ENCODE peak calls at places on chromosomes 6 and 20, in five cellular contexts. F, W, C, G and I are unnamed samples.

GRCh38 chr6:113599444-113599843 is 257.7 kb upstream of the MARCKS start:
- DNase-seq in W (no peak), F (peak; percentile 14), G (no peak), C (no peak), I (no peak)

GRCh38 chr6:126033696-126034095 is 47.4 kb downstream of the TRMT11 start:
- DNase-seq in W (peak; percentile 32), C (peak; percentile 72), G (no peak), F (peak; percentile 65), I (peak; percentile 71)

GRCh38 chr6:6972456-6972855 is 135.3 kb upstream of the RREB1 start:
- DNase-seq in C (peak; percentile 77), F (no peak), W (no peak), G (no peak), I (no peak)

GRCh38 chr20:33874129-33874528 is 63.0 kb downstream of the CHMP4B start:
- DNase-seq in C (no peak), F (no peak), G (no peak), W (no peak), I (no peak)

GRCh38 chr6:123640567-123641187 is 3.9 kb upstream of the TRDN start:
- DNase-seq in G (no peak), W (no peak), C (no peak), F (no peak), I (no peak)

GRCh38 chr6:169738204-169738971 is 13.0 kb downstream of the DYNLT2 start:
- DNase-seq in G (no peak), F (peak; percentile 74), C (peak; percentile 22), W (no peak), I (no peak)

GRCh38 chr6:38149526-38149925 is 330.0 kb downstream of the ZFAND3 start:
- DNase-seq in F (no peak), G (no peak), W (no peak), C (no peak), I (no peak)

GRCh38 chr6:159170999-159171712 is 2.0 kb downstream of the FNDC1 start:
- DNase-seq in F (no peak), G (no peak), W (no peak), C (no peak), I (no peak)

GRCh38 chr6:72149715-72150114 is 263.4 kb downstream of the RIMS1 start:
- DNase-seq in C (no peak), F (no peak), W (no peak), G (no peak), I (no peak)